ENCODE peak calls at places on chromosomes 6 and 20, in nine cellular contexts. Q is fibroblast of lung; N is endodermal cell; W is CD8-positive, alpha-beta T cell; V is PC-9; A is stomach; M is Peyer's patch; D is brain microvascular endothelial cell; F is prostate gland. J is an unnamed sample.

GRCh38 chr20:419556-420168 is 11.6 kb downstream of the RBCK1 start:
- DNase-seq in N (no peak), F (peak; percentile 44), V (no peak), D (no peak), Q (no peak), M (peak; percentile 59), W (no peak), A (no peak), J (no peak)

GRCh38 chr6:142839686-142840040 is 105.3 kb downstream of the HIVEP2 start:
- DNase-seq in V (no peak), A (no peak), Q (no peak), F (no peak), D (no peak), W (no peak), N (no peak), M (no peak), J (no peak)

GRCh38 chr6:26613717-26614683 is 17.2 kb downstream of the ABT1 start:
- DNase-seq in A (no peak), Q (no peak), M (no peak), W (no peak), F (no peak), V (no peak), D (no peak), N (peak; percentile 81), J (no peak)

GRCh38 chr6:119317007-119317406 is 32.6 kb downstream of the MAN1A1 start:
- DNase-seq in M (no peak), D (no peak), A (no peak), N (no peak), W (no peak), Q (no peak), V (no peak), F (no peak), J (no peak)

GRCh38 chr20:4109587-4109986 is 94.2 kb upstream of the RNF24 start:
- DNase-seq in A (no peak), M (no peak), V (peak; percentile 84), W (no peak), D (no peak), N (no peak), F (no peak), Q (no peak), J (no peak)

GRCh38 chr6:128095362-128095761 is 194.5 kb upstream of the THEMIS start:
- DNase-seq in Q (peak; percentile 36), V (no peak), A (no peak), N (no peak), W (no peak), F (no peak), M (no peak), D (no peak), J (no peak)

GRCh38 chr20:33568378-33569289 is 78.7 kb downstream of the CBFA2T2 start:
- DNase-seq in M (no peak), F (no peak), A (no peak), N (peak; percentile 87), D (no peak), W (no peak), Q (peak; percentile 15), V (no peak), J (no peak)

GRCh38 chr20:36339646-36340592 is 33.8 kb downstream of the DLGAP4 start:
- DNase-seq in F (no peak), A (no peak), D (no peak), W (no peak), N (peak; percentile 71), V (no peak), M (no peak), Q (no peak), J (no peak)

GRCh38 chr6:67411036-67411435 is 1224.0 kb upstream of the ADGRB3 start:
- DNase-seq in D (peak; percentile 2), V (no peak), Q (no peak), N (no peak), F (no peak), W (no peak), A (no peak), M (no peak), J (no peak)

GRCh38 chr6:6008114-6008647 is 1.5 kb upstream of the NRN1 start:
- DNase-seq in M (no peak), V (no peak), F (no peak), W (no peak), Q (no peak), N (no peak), D (no peak), A (no peak), J (no peak)

GRCh38 chr6:107616776-107617175 is 126.9 kb downstream of the SOBP start:
- DNase-seq in D (no peak), N (no peak), M (no peak), V (no peak), W (no peak), A (no peak), Q (no peak), F (no peak), J (no peak)

GRCh38 chr6:116074732-116075387 is 14.2 kb upstream of the FRK start:
- DNase-seq in D (no peak), A (no peak), N (no peak), Q (no peak), W (no peak), M (no peak), F (no peak), V (no peak), J (no peak)

GRCh38 chr6:56507517-56507916 is 135.2 kb downstream of the DST start:
- DNase-seq in V (no peak), F (no peak), M (no peak), N (no peak), W (no peak), A (no peak), D (no peak), Q (no peak), J (no peak)

DNA sequence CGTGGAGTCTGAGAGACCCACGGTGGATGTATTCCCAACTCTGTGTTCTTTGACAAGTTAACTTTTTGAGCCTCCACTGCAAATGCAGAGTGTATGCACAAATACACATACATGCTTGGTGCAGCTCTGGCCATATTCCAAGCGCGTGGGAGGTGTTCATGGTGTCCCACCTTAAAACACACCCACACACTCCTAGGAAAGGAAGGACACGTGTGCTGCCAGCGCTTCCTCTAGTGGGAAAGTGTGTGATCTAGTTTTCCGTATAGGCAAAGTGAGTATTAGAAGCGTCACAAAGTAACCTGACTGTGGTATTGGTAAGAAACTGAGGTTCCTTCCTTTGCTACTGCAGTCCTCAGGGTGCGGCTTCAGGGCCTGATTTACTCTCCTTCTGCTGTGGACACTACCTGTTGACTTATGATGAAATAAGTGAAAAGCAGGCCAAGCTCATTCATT is 36.0 kb upstream of the MPC1 start:
- DNase-seq in W (no peak), M (no peak), F (no peak), N (no peak), D (no peak), Q (no peak), A (no peak), V (no peak), J (no peak)
- TF ChIP-seq CTCF in W (no peak), M (no peak), F (no peak), N (no peak), D (no peak), Q (no peak), A (no peak), V (no peak), J (no peak)

GRCh38 chr6:111683126-111683525 is 77.4 kb upstream of the TRAF3IP2 start:
- DNase-seq in A (no peak), N (no peak), F (no peak), D (no peak), Q (peak; percentile 44), M (no peak), W (no peak), V (no peak), J (no peak)
- H3K27ac ChIP-seq in A (peak overlapping the region; percentile 71), N (no peak overlapping the region), F (no peak overlapping the region), D (peak overlapping the region; percentile 50), Q (no peak overlapping the region), M (peak overlapping the region; percentile 73), W (no peak overlapping the region), V (no peak overlapping the region), J (no peak overlapping the region)

DNA sequence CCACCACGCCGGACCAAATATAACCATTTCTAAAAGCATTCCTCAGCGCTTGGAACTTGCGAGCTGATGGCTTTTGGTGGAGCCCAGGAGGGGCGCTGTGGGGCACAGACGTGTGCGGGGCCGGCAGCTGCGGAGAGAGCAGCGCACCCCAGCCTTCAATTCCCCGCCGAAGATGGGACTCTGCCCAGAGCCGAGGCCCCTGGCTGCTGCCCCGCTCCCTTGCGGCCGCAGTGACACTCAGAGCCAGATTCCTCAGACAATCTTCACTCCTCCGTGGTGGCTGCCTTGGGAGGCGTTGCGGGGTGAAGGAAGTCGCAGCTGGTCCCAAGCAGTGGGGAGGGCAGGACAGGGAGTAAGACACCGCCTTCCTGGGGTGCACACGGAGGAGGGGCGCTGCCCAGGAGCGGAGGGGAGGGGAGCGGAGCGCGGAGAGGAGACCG is 87.7 kb downstream of the TMEM242 start:
- DNase-seq in M (peak; percentile 49), F (no peak), A (peak; percentile 59), W (no peak), Q (peak; percentile 58), V (no peak), D (peak; percentile 37), N (peak; percentile 90), J (no peak)
- H3K27me3 ChIP-seq in M (no peaks in the 10 kb centered on the region), F (no peaks in the 10 kb centered on the region), A (no peaks in the 10 kb centered on the region), W (peaks cover 12% of the 10 kb centered on the region), Q (peaks cover 25% of the 10 kb centered on the region), V (no peaks in the 10 kb centered on the region), D (peaks cover 12% of the 10 kb centered on the region), N (peaks cover 62% of the 10 kb centered on the region), J (peaks cover 26% of the 10 kb centered on the region)

GRCh38 chr6:100657678-100658330 is 193.1 kb upstream of the SIM1 start:
- DNase-seq in F (no peak), V (no peak), M (no peak), Q (peak; percentile 37), N (no peak), W (no peak), A (no peak), D (no peak), J (no peak)
- TF ChIP-seq CTCF in F (no peak), V (peak; percentile 83), M (peak; percentile 46), Q (no peak), N (peak; percentile 65), W (peak; percentile 20), A (no peak), D (peak; percentile 45), J (peak; percentile 87)

DNA sequence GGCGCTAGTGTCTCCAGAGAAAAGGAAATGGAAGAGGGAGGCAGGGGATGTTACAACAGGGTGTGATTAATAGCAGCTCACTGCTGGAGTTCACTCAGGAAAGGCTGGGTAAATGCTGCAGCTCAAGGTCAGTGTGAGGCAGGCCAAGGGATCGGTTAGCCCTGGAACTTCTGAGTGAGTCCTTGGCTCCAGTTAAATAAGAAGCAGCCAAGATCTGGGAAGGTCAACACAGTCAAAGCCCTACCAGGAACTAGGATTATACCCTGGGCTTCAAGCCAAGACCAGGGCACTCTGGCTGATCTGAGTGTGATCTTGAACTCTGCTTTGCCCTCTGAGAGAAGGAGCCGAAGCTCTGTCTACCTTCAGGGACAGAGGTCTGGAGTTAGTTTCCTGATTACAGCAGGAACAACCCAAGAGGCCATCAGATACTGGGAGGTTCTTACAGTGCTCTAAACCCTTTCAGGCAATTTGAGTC is 44.3 kb downstream of the TPD52L1 start:
- DNase-seq in W (no peak), M (peak; percentile 16), N (peak; percentile 56), V (peak; percentile 63), Q (peak; percentile 55), F (peak; percentile 59), D (peak; percentile 42), A (peak; percentile 87), J (no peak)
- H3K27ac ChIP-seq in W (no peak overlapping the region), M (peak overlapping the region; percentile 74), N (no peak overlapping the region), V (peak overlapping the region; percentile 55), Q (no peak overlapping the region), F (no peak overlapping the region), D (no peak overlapping the region), A (peak overlapping the region; percentile 61), J (peak overlapping the region; percentile 52)